ENCODE peak calls at places on chromosomes 12 and 14, in ten cellular contexts. J is adrenal gland, X is lower leg skin, E is left lung, N is HepG2, T is lung, U is glutamatergic neuron, K is GM23338, L is endothelial cell, P is tibial nerve. M is an unnamed sample.

GRCh38 chr14:65069874-65070709 is 32.2 kb downstream of the MAX start:
- DNase-seq in J (peak), X (peak), E (peak), N (no peak), T (peak), U (no peak), K (no peak), L (no peak), P (no peak), M (no peak)

GRCh38 chr14:103576371-103577024 is 13.7 kb downstream of the COA8 start:
- DNase-seq in J (peak), X (peak), E (peak), N (no peak), T (peak), U (peak), K (peak), L (peak), P (peak), M (no peak)

GRCh38 chr14:77508876-77509275 is 10.3 kb upstream of the ISM2 start:
- DNase-seq in J (no peak), X (no peak), E (no peak), N (peak), T (no peak), U (no peak), K (no peak), L (no peak), P (no peak), M (no peak)

GRCh38 chr14:26595922-26596721 is 1.7 kb downstream of the NOVA1 start:
- DNase-seq in J (no peak), X (no peak), E (no peak), N (no peak), T (no peak), U (no peak), K (no peak), L (peak), P (no peak), M (no peak)

GRCh38 chr12:124347335-124347734 is 52.4 kb downstream of the RFLNA start:
- DNase-seq in J (no peak), X (no peak), E (no peak), N (no peak), T (no peak), U (no peak), K (no peak), L (no peak), P (no peak), M (no peak)

GRCh38 chr12:10363665-10363921 is 26.2 kb downstream of the KLRK1 start:
- DNase-seq in J (no peak), X (no peak), E (no peak), N (no peak), T (no peak), U (no peak), K (no peak), L (no peak), P (no peak), M (no peak)

GRCh38 chr12:120500577-120500976 is 4.7 kb downstream of the DYNLL1 start:
- DNase-seq in J (no peak), X (no peak), E (no peak), N (no peak), T (no peak), U (no peak), K (no peak), L (no peak), P (no peak), M (no peak)

GRCh38 chr14:96053600-96054381 is 14.6 kb downstream of the C14orf132 start:
- DNase-seq in J (peak), X (peak), E (no peak), N (no peak), T (no peak), U (peak), K (no peak), L (no peak), P (no peak), M (no peak)

GRCh38 chr12:52581066-52581465 is 7.4 kb upstream of the KRT74 start:
- DNase-seq in J (no peak), X (no peak), E (no peak), N (no peak), T (no peak), U (no peak), K (no peak), L (no peak), P (no peak), M (no peak)

GRCh38 chr14:31461545-31461944 is 4.2 kb upstream of the DTD2 start:
- DNase-seq in J (no peak), X (no peak), E (no peak), N (no peak), T (no peak), U (no peak), K (no peak), L (no peak), P (no peak), M (no peak)

GRCh38 chr14:66396165-66396564 is 90.0 kb upstream of the CCDC196 start:
- DNase-seq in J (no peak), X (no peak), E (no peak), N (no peak), T (no peak), U (no peak), K (no peak), L (no peak), P (no peak), M (no peak)

GRCh38 chr12:11981174-11981733 is 89.5 kb upstream of the BCL2L14 start:
- DNase-seq in J (no peak), X (no peak), E (no peak), N (no peak), T (no peak), U (no peak), K (no peak), L (no peak), P (no peak), M (no peak)

GRCh38 chr12:113091506-113091905 is 35.0 kb downstream of the DTX1 start:
- DNase-seq in J (no peak), X (no peak), E (no peak), N (no peak), T (no peak), U (no peak), K (no peak), L (no peak), P (no peak), M (no peak)

GRCh38 chr12:7068240-7068993 is 7.9 kb downstream of the C1S start:
- DNase-seq in J (no peak), X (no peak), E (no peak), N (no peak), T (no peak), U (no peak), K (no peak), L (no peak), P (no peak), M (no peak)

GRCh38 chr12:30692470-30692869 is 3.2 kb downstream of the IPO8 start:
- DNase-seq in J (peak), X (no peak), E (no peak), N (no peak), T (no peak), U (no peak), K (no peak), L (no peak), P (no peak), M (no peak)

GRCh38 chr12:124412646-124413015 is 117.7 kb downstream of the RFLNA start:
- DNase-seq in J (no peak), X (no peak), E (no peak), N (no peak), T (no peak), U (no peak), K (no peak), L (no peak), P (no peak), M (no peak)

GRCh38 chr12:51721281-51721940 is 127.1 kb downstream of the FIGNL2 start:
- DNase-seq in J (peak), X (no peak), E (peak), N (no peak), T (peak), U (peak), K (peak), L (peak), P (no peak), M (peak)

GRCh38 chr14:99382781-99383456 is 97.7 kb downstream of the SETD3 start:
- DNase-seq in J (no peak), X (no peak), E (no peak), N (no peak), T (no peak), U (no peak), K (no peak), L (no peak), P (no peak), M (no peak)

GRCh38 chr14:91315844-91316267 is 71.4 kb upstream of the GPR68 start:
- DNase-seq in J (no peak), X (no peak), E (no peak), N (no peak), T (no peak), U (no peak), K (no peak), L (no peak), P (no peak), M (peak)

GRCh38 chr12:64998327-64999156 is 122.6 kb downstream of the WIF1 start:
- DNase-seq in J (no peak), X (no peak), E (no peak), N (peak), T (no peak), U (no peak), K (no peak), L (no peak), P (no peak), M (no peak)

GRCh38 chr12:105499223-105499622 is 168.7 kb downstream of the C12orf75 start:
- DNase-seq in J (no peak), X (no peak), E (no peak), N (no peak), T (no peak), U (no peak), K (no peak), L (no peak), P (no peak), M (no peak)

GRCh38 chr14:95903616-95904107 is 27.0 kb downstream of the TUNAR start:
- DNase-seq in J (no peak), X (no peak), E (no peak), N (no peak), T (no peak), U (peak), K (no peak), L (no peak), P (no peak), M (no peak)

GRCh38 chr14:37598973-37599526 is 3.6 kb downstream of the TTC6 start:
- DNase-seq in J (no peak), X (no peak), E (no peak), N (no peak), T (no peak), U (no peak), K (no peak), L (no peak), P (no peak), M (no peak)

GRCh38 chr12:1457901-1458300 is 136.5 kb downstream of the FBXL14 start:
- DNase-seq in J (no peak), X (no peak), E (no peak), N (no peak), T (no peak), U (no peak), K (no peak), L (no peak), P (no peak), M (no peak)

GRCh38 chr14:35289623-35290022 is 2.6 kb upstream of the PSMA6 start:
- DNase-seq in J (no peak), X (no peak), E (no peak), N (no peak), T (no peak), U (no peak), K (no peak), L (no peak), P (no peak), M (no peak)

GRCh38 chr12:59646636-59647035 is 50.8 kb downstream of the SLC16A7 start:
- DNase-seq in J (no peak), X (no peak), E (no peak), N (no peak), T (no peak), U (no peak), K (no peak), L (no peak), P (no peak), M (no peak)

GRCh38 chr12:128567730-128568129 is 256.0 kb downstream of the SLC15A4 start:
- DNase-seq in J (no peak), X (no peak), E (no peak), N (no peak), T (no peak), U (no peak), K (no peak), L (no peak), P (no peak), M (no peak)

GRCh38 chr14:56754966-56755365 is 55.3 kb downstream of the OTX2 start:
- DNase-seq in J (no peak), X (no peak), E (no peak), N (no peak), T (no peak), U (no peak), K (no peak), L (no peak), P (no peak), M (no peak)

GRCh38 chr14:80805136-80805535 is 136.4 kb downstream of the CEP128 start:
- DNase-seq in J (no peak), X (no peak), E (no peak), N (no peak), T (no peak), U (no peak), K (no peak), L (no peak), P (no peak), M (no peak)

GRCh38 chr12:120999191-121000120 is 16.8 kb downstream of the C12orf43 start:
- DNase-seq in J (no peak), X (no peak), E (no peak), N (no peak), T (no peak), U (no peak), K (peak), L (no peak), P (no peak), M (no peak)

GRCh38 chr12:11673666-11674464 is 24.4 kb downstream of the ETV6 start:
- DNase-seq in J (no peak), X (no peak), E (no peak), N (no peak), T (no peak), U (no peak), K (no peak), L (peak), P (no peak), M (no peak)

DNA sequence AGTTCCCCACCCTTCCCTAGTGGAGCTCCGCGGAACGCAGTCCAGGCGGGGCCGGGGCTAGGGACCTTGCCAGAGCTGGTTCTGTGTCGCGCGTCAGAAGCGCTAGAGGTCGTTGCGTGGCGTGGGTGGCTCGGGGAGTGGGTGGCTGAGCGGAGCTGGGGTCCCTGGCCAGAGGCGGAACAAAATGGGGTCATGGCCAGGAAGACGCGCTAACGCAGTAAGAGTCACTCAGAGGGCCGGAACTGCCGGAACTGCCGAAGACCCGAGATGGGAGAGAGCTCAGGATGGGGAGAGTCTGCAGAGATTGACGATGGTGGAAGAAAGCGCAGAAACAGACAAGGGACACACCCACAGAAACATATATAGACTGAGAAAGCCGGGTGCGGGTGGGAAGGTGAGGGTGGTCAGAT is 4.8 kb downstream of the DGKA start:
- DNase-seq in J (peak), X (no peak), E (peak), N (no peak), T (no peak), U (no peak), K (peak), L (no peak), P (no peak), M (no peak)
- TF ChIP-seq CTCF in J (no peak), X (no peak), E (no peak), N (no peak), T (no peak), U (no peak), K (no peak), L (no peak), P (no peak), M (no peak)

GRCh38 chr14:105313381-105314286 is 914 bp upstream of the PACS2 start:
- DNase-seq in J (peak), X (peak), E (peak), N (no peak), T (no peak), U (peak), K (peak), L (peak), P (no peak), M (no peak)

GRCh38 chr14:105315941-105316562 is 1.5 kb downstream of the PACS2 start:
- DNase-seq in J (no peak), X (no peak), E (peak), N (no peak), T (no peak), U (peak), K (no peak), L (no peak), P (no peak), M (no peak)

GRCh38 chr14:105316563-105316941 is 2.0 kb downstream of the PACS2 start:
- DNase-seq in J (no peak), X (no peak), E (no peak), N (no peak), T (no peak), U (no peak), K (no peak), L (no peak), P (no peak), M (no peak)

GRCh38 chr14:105314287-105315185 is at the start of gene PACS2:
- DNase-seq in J (peak), X (peak), E (peak), N (peak), T (peak), U (peak), K (peak), L (peak), P (peak), M (peak)

GRCh38 chr14:105315211-105315721 is 718 bp downstream of the PACS2 start:
- DNase-seq in J (peak), X (peak), E (peak), N (peak), T (no peak), U (peak), K (peak), L (peak), P (no peak), M (peak)
- TF ChIP-seq CTCF in J (no peak), X (no peak), E (no peak), N (peak), T (no peak), U (no peak), K (no peak), L (no peak), P (no peak), M (no peak)

DNA sequence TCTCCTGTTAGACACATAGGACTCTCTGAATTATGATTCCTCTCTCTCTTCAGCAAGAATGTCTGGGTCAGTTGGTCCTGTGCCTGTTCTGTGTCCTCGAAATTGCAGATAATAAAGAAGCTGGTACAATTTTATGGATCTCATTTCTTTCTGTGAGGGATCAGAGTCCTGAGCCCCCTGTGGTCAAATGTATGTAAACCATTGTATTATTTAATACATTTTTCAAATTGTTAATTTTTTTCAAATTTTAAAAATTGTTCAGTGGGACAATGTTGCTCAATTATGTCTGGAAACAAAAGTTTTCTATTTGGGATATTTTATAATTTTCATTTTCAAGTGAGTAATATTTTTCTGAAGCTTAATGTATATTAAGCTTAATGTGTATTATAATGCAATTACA is 513.5 kb downstream of the CCER1 start:
- DNase-seq in J (no peak), X (no peak), E (no peak), N (no peak), T (no peak), U (no peak), K (no peak), L (no peak), P (no peak), M (no peak)
- TF ChIP-seq CTCF in J (no peak), X (no peak), E (no peak), N (no peak), T (no peak), U (peak), K (no peak), L (peak), P (no peak), M (no peak)

DNA sequence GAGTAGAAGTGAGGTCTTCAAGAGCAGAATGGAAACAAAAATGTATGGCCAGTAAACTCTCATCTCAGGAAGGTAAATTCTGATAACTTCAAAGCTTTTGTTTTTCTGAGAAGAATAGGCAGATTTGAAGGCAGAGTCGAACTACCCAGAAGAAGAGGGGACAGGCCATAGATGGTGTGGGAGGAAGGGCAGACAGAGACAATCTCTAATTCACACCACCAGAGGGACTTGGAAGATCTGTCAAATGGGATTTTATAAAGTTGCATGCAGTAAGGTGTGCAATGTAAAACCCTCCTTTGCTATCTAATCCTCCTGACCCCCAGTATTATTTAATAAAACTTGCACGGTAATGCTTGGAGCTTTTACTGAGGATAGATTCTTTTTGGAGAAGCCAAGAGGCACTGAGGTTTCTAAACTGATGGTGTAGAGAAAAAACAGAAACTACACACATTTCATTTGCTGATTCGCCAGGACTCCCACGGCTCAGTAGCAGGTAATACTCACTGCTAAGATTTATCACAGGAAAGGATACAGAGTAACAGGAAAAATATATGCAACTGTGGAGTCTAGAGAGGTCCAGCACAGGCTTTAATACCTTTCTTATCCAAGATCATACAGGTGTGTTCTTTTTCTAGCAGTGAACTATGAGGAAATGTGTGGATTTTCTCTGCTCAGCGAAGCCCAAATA is 18.3 kb downstream of the SLC38A2 start:
- DNase-seq in J (no peak), X (no peak), E (no peak), N (no peak), T (no peak), U (no peak), K (peak), L (no peak), P (no peak), M (no peak)
- TF ChIP-seq CTCF in J (no peak), X (no peak), E (no peak), N (peak), T (no peak), U (no peak), K (peak), L (no peak), P (no peak), M (no peak)

GRCh38 chr14:36520601-36521525 is 831 bp upstream of the NKX2-1 start:
- DNase-seq in J (no peak), X (no peak), E (peak), N (peak), T (peak), U (peak), K (peak), L (peak), P (no peak), M (no peak)
- TF ChIP-seq CTCF in J (no peak), X (no peak), E (no peak), N (peak), T (no peak), U (peak), K (peak), L (no peak), P (no peak), M (no peak)

GRCh38 chr12:92951006-92951405 is 21.9 kb upstream of the EEA1 start:
- DNase-seq in J (no peak), X (no peak), E (no peak), N (no peak), T (no peak), U (no peak), K (no peak), L (no peak), P (no peak), M (no peak)

GRCh38 chr12:92952394-92952793 is 23.3 kb upstream of the EEA1 start:
- DNase-seq in J (no peak), X (no peak), E (no peak), N (no peak), T (no peak), U (no peak), K (no peak), L (no peak), P (no peak), M (no peak)

GRCh38 chr12:92950011-92950410 is 20.9 kb upstream of the EEA1 start:
- DNase-seq in J (no peak), X (no peak), E (no peak), N (no peak), T (no peak), U (no peak), K (no peak), L (no peak), P (no peak), M (no peak)

GRCh38 chr12:92955997-92956663 is 27.0 kb upstream of the EEA1 start:
- DNase-seq in J (no peak), X (no peak), E (no peak), N (no peak), T (no peak), U (no peak), K (no peak), L (no peak), P (no peak), M (no peak)

GRCh38 chr12:92953747-92954146 is 24.7 kb upstream of the EEA1 start:
- DNase-seq in J (no peak), X (no peak), E (no peak), N (no peak), T (no peak), U (no peak), K (peak), L (no peak), P (no peak), M (no peak)
- TF ChIP-seq CTCF in J (no peak), X (no peak), E (no peak), N (peak), T (no peak), U (no peak), K (no peak), L (no peak), P (no peak), M (no peak)

DNA sequence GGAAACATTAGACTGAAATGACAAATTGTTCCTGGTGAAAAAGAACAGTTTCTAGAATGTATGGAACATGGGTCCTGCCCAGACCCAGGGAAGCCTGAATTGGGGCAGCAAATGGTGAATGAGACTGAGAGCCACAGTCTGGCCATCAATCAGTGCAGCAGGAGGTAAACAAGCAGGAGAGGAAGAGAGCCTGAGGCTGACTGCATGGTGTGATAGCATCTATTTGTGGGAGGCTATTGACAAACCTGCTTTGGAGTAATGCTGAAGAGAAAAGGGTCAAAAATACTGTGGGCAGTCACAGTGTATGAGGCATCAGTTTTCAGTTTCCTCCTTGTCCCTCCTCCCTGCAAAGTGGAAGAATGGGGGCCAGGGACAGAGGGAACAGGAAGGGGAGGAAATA is 136.8 kb downstream of the ANKS1B start:
- DNase-seq in J (no peak), X (no peak), E (no peak), N (no peak), T (no peak), U (no peak), K (no peak), L (no peak), P (no peak), M (no peak)
- TF ChIP-seq CTCF in J (no peak), X (no peak), E (no peak), N (no peak), T (no peak), U (no peak), K (no peak), L (no peak), P (no peak), M (no peak)

M was measured in activated B cell treated with CpG ODN at 0.5 μM for 24 hours.